ENCODE peak calls at places on chromosomes 2 and 18, in ten cellular contexts. X is breast epithelium, R is endodermal cell, C is heart right ventricle, L is astrocyte, W is Panc1, E is right lobe of liver, K is Peyer's patch, J is aorta, M is cardiac muscle cell. Q is an unnamed sample. For H3K4me1 and H3K36me3, the result is how much of the 10 kb centered on the place peaks cover.

GRCh38 chr18:11167778-11168177 is 18.4 kb upstream of the PIEZO2 start:
- DNase-seq in M (peak), K (no peak), W (no peak), R (no peak), C (no peak), L (peak), J (no peak), E (no peak), X (no peak), Q (no peak)

GRCh38 chr2:224162122-224162521 is 123.0 kb upstream of the SERPINE2 start:
- DNase-seq in W (no peak), X (no peak), M (no peak), C (no peak), E (no peak), K (no peak), J (no peak), L (peak), R (no peak), Q (no peak)

GRCh38 chr2:219911541-219911940 is 284.1 kb downstream of the SLC4A3 start:
- DNase-seq in J (no peak), M (peak), X (no peak), W (no peak), C (no peak), R (no peak), K (no peak), E (no peak), L (peak), Q (no peak)

GRCh38 chr2:109356251-109357035 is 227.4 kb downstream of the SH3RF3 start:
- DNase-seq in M (no peak), C (no peak), J (no peak), X (no peak), W (no peak), E (no peak), R (no peak), L (no peak), K (no peak), Q (no peak)

GRCh38 chr2:112811841-112812306 is 24.7 kb downstream of the IL1B start:
- DNase-seq in M (peak), R (no peak), L (peak), C (peak), J (no peak), E (no peak), W (no peak), K (no peak), X (no peak), Q (no peak)

GRCh38 chr18:53971331-53971730 is 253.1 kb downstream of the MBD2 start:
- DNase-seq in R (no peak), M (peak), K (no peak), E (no peak), X (no peak), L (peak), J (no peak), C (no peak), W (no peak), Q (no peak)

GRCh38 chr18:5424903-5425302 is 118.9 kb downstream of the EPB41L3 start:
- DNase-seq in M (peak), K (no peak), L (peak), E (no peak), R (no peak), C (no peak), W (no peak), X (no peak), J (no peak), Q (no peak)

GRCh38 chr2:66446924-66447323 is 12.0 kb downstream of the MEIS1 start:
- DNase-seq in X (no peak), M (no peak), L (no peak), J (no peak), R (no peak), K (no peak), W (no peak), E (no peak), C (no peak), Q (no peak)

GRCh38 chr2:215624423-215624829 is 188.6 kb upstream of the FN1 start:
- DNase-seq in M (peak), L (peak), J (peak), X (no peak), R (no peak), W (no peak), C (no peak), E (no peak), K (no peak), Q (no peak)

GRCh38 chr2:177245010-177245422 is 19.5 kb downstream of the NFE2L2 start:
- DNase-seq in R (peak), J (no peak), C (no peak), X (no peak), M (peak), W (peak), L (peak), E (no peak), K (no peak), Q (no peak)

GRCh38 chr2:238256111-238256510 is 16.3 kb upstream of the HES6 start:
- DNase-seq in J (peak), E (peak), M (no peak), W (no peak), C (no peak), L (no peak), R (no peak), X (no peak), K (no peak), Q (no peak)

GRCh38 chr2:213119061-213119809 is 32.2 kb downstream of the IKZF2 start:
- DNase-seq in K (no peak), E (no peak), L (peak), M (peak), J (no peak), R (no peak), X (no peak), W (no peak), C (no peak), Q (no peak)

GRCh38 chr18:56322403-56322802 is 316.0 kb downstream of the TXNL1 start:
- DNase-seq in L (no peak), C (peak), K (no peak), W (no peak), X (no peak), M (no peak), J (no peak), E (no peak), R (no peak), Q (no peak)

GRCh38 chr18:56316727-56317126 is 321.7 kb downstream of the TXNL1 start:
- DNase-seq in C (no peak), J (no peak), M (no peak), L (no peak), K (no peak), E (no peak), R (no peak), W (no peak), X (no peak), Q (no peak)

GRCh38 chr18:56319953-56320352 is 318.4 kb downstream of the TXNL1 start:
- DNase-seq in K (no peak), W (no peak), C (no peak), X (no peak), M (no peak), J (no peak), R (no peak), L (no peak), E (no peak), Q (no peak)

GRCh38 chr18:56323673-56324072 is 314.7 kb downstream of the TXNL1 start:
- DNase-seq in W (no peak), X (no peak), R (no peak), J (no peak), L (no peak), M (no peak), K (no peak), E (no peak), C (no peak), Q (no peak)

GRCh38 chr18:56321470-56321869 is 316.9 kb downstream of the TXNL1 start:
- DNase-seq in E (no peak), J (peak), C (peak), R (no peak), M (peak), W (no peak), L (no peak), K (no peak), X (no peak), Q (no peak)
- H3K4me1 ChIP-seq in E (under half), J (under half), C (under half), R (under half), M (under half), W (under half), L (under half), K (under half), X (under half), Q (under half)

GRCh38 chr2:209933499-209934458 is 68.7 kb upstream of the RPE start:
- DNase-seq in E (no peak), M (peak), X (no peak), W (no peak), K (no peak), C (no peak), R (no peak), J (no peak), L (peak), Q (no peak)
- H3K27ac ChIP-seq in E (no peak), M (no peak), X (no peak), W (no peak), K (no peak), C (no peak), R (no peak), J (no peak), L (peak), Q (no peak)

GRCh38 chr2:10052216-10052615 is 8.9 kb downstream of the KLF11 start:
- DNase-seq in W (no peak), J (peak), R (no peak), X (no peak), K (no peak), M (no peak), L (no peak), C (no peak), E (peak), Q (no peak)
- H3K36me3 ChIP-seq in W (under half), J (under half), R (under half), X (under half), K (under half), M (under half), L (under half), C (under half), E (under half), Q (under half)

DNA sequence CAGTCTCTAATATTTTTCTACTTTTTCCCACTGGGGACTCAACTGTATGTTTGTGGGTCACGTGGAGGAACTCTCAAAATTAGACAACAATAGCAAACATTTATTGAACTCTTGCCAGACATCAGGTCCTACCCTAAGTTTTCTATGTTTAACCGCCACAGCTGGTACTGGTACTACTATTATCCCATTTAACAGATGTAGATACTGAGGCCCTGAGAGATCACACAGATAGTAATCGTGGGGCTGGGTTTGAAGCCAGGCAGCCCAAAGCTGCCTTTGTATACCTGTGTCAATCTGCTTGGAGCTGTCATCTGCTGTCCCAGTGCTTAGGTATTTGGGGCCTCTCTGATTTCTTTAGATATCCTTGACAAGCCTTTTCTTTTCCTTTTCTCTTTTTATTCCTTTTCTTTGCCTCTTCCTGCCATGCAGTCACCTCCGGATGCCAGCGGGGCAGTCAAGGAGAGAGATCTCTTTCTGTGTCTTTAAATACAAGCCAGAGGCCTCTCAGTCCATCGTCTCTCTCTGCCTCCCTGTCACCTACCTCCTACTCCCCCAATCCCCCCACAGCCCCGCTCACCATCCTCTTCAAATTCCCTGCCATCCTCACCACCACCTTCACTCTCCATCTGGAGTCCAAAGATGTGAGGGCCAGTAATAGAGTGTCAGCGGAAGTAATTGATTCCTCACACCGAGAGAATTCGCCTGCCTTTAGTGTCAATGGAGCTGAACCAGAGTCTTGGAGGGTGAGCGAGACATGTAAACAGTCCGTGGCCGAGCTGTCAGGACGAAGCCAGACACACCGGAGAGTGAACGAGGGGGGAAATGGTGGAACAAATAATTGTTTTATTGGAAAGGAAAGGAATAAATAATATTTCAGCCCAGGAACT is 23.5 kb downstream of the NRP2 start:
- DNase-seq in L (no peak), R (no peak), J (no peak), M (no peak), W (no peak), C (no peak), E (no peak), X (no peak), K (no peak), Q (no peak)
- H3K4me1 ChIP-seq in L (half or more), R (under half), J (under half), M (under half), W (under half), C (half or more), E (under half), X (under half), K (under half), Q (under half)

GRCh38 chr2:29332540-29332939 is 217.3 kb downstream of the CLIP4 start:
- DNase-seq in K (no peak), M (no peak), X (no peak), C (no peak), L (no peak), J (no peak), W (no peak), R (no peak), E (no peak), Q (no peak)
- H3K27ac ChIP-seq in K (no peak), M (no peak), X (no peak), C (no peak), L (no peak), J (no peak), W (no peak), R (no peak), E (no peak), Q (no peak)

DNA sequence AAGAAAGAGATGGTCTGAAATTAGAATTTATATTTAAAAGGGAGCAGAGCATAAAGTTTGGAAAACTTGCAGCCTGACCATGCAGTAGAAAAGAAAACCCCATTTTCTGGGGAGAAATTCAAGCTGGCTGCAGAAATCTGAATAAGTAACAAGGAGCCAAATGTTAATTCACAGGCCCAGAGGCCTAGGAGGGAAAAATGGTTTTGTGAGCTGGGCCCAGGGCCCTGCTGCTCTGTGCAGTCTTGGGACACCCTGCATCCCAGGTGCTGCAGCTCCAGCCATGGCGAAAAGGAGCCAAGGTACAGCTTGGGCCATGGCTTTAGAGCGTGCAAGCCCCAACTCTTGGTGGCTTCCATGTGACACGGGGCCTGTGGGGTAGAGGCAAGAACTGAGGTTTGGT is 41.3 kb downstream of the CFAP36 start:
- DNase-seq in L (no peak), W (no peak), R (no peak), C (no peak), J (no peak), M (no peak), K (no peak), E (no peak), X (no peak), Q (no peak)
- H3K36me3 ChIP-seq in L (under half), W (under half), R (half or more), C (under half), J (under half), M (half or more), K (under half), E (under half), X (under half), Q (under half)

DNA sequence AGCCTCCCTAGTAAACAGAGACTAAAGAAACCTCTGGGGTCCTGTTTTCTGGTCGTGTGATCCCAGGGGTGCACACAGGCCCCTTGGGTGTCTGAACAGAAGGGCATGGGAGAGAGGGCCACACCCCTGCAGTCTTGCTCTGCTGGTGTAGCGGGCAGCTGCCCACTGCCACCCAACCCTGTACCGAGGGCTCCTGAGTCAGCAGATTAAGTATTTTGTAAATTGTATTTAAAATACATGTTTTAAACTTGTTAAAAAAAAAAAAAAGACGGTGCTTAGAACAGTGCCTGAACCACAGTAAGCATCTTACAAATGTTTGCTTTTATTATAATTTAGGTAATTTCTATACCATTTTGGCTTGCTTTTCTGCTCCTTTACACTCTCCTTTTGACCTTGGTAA is 113.7 kb downstream of the TANC1 start:
- DNase-seq in L (no peak), R (no peak), J (no peak), W (no peak), X (no peak), M (no peak), K (no peak), E (no peak), C (no peak), Q (no peak)
- H3K4me1 ChIP-seq in L (under half), R (under half), J (under half), W (under half), X (under half), M (under half), K (under half), E (under half), C (half or more), Q (under half)

GRCh38 chr2:160167089-160167488 is 33.0 kb downstream of the ITGB6 start:
- DNase-seq in J (no peak), X (no peak), R (no peak), L (no peak), C (no peak), K (no peak), W (no peak), E (no peak), M (no peak), Q (no peak)

GRCh38 chr2:160169401-160169918 is 30.6 kb downstream of the ITGB6 start:
- DNase-seq in M (no peak), K (no peak), E (no peak), W (no peak), R (no peak), C (no peak), J (no peak), L (no peak), X (no peak), Q (no peak)

GRCh38 chr2:160165996-160166395 is 34.1 kb downstream of the ITGB6 start:
- DNase-seq in W (no peak), E (no peak), R (no peak), X (no peak), C (no peak), L (no peak), M (no peak), J (no peak), K (no peak), Q (no peak)

GRCh38 chr2:160168878-160169277 is 31.2 kb downstream of the ITGB6 start:
- DNase-seq in K (no peak), R (no peak), M (no peak), L (no peak), X (no peak), C (no peak), W (no peak), E (no peak), J (no peak), Q (no peak)

GRCh38 chr2:160165095-160165494 is 35.0 kb downstream of the ITGB6 start:
- DNase-seq in M (no peak), L (no peak), K (no peak), R (no peak), W (no peak), X (no peak), E (no peak), C (no peak), J (no peak), Q (no peak)
- H3K27ac ChIP-seq in M (no peak), L (no peak), K (no peak), R (no peak), W (no peak), X (peak), E (no peak), C (no peak), J (no peak), Q (no peak)

Q was measured in iPS DF 6.9.